ENCODE peak calls at places on chromosomes 4 and X, in seven cellular contexts. P is endothelial cell, B is coronary artery, I is suprapubic skin, E is cardiac muscle cell, K is cardiac fibroblast, U is brain microvascular endothelial cell. Y is an unnamed sample.
A peak's percentile ranks its signal among the peaks of the same experiment; 100 is the strongest.

GRCh38 chr4:106340774-106341173 is 24.4 kb downstream of the AIMP1 start:
- DNase-seq in P (no peak), B (no peak), I (no peak), E (no peak), K (no peak), U (no peak), Y (no peak)

GRCh38 chrX:31294475-31294874 is 222.6 kb upstream of the FTHL17 start:
- DNase-seq in P (no peak), B (no peak), I (no peak), E (no peak), K (no peak), U (no peak), Y (no peak)

GRCh38 chr4:138188406-138189084 is 53.6 kb downstream of the SLC7A11 start:
- DNase-seq in P (no peak), B (no peak), I (no peak), E (no peak), K (no peak), U (no peak), Y (no peak)

GRCh38 chr4:30754021-30754420 is 33.9 kb downstream of the PCDH7 start:
- DNase-seq in P (no peak), B (no peak), I (no peak), E (no peak), K (peak; percentile 29), U (no peak), Y (no peak)

GRCh38 chr4:7199129-7199725 is 6.9 kb downstream of the SORCS2 start:
- DNase-seq in P (no peak), B (peak; percentile 73), I (peak; percentile 72), E (no peak), K (no peak), U (no peak), Y (no peak)

GRCh38 chr4:141580523-141580922 is 55.9 kb upstream of the IL15 start:
- DNase-seq in P (no peak), B (no peak), I (no peak), E (no peak), K (no peak), U (no peak), Y (no peak)

GRCh38 chr4:41935652-41936021 is 408 bp downstream of the TMEM33 start:
- DNase-seq in P (no peak), B (no peak), I (no peak), E (no peak), K (peak; percentile 11), U (no peak), Y (no peak)

GRCh38 chrX:55489315-55490009 is at the start of gene USP51:
- DNase-seq in P (peak; percentile 40), B (peak; percentile 75), I (peak; percentile 72), E (peak; percentile 74), K (peak; percentile 73), U (peak; percentile 9), Y (peak; percentile 51)

GRCh38 chrX:86028681-86029080 is 18.7 kb downstream of the CHM start:
- DNase-seq in P (no peak), B (no peak), I (no peak), E (no peak), K (no peak), U (no peak), Y (no peak)

GRCh38 chr4:144782345-144782744 is 136.4 kb downstream of the HHIP start:
- DNase-seq in P (no peak), B (no peak), I (no peak), E (no peak), K (no peak), U (no peak), Y (no peak)

GRCh38 chr4:158008551-158009218 is 164.1 kb downstream of the GASK1B start:
- DNase-seq in P (no peak), B (no peak), I (no peak), E (no peak), K (peak; percentile 78), U (peak; percentile 60), Y (no peak)

GRCh38 chrX:11579856-11580595 is 85.7 kb downstream of the ARHGAP6 start:
- DNase-seq in P (no peak), B (no peak), I (no peak), E (no peak), K (no peak), U (no peak), Y (peak; percentile 3)

GRCh38 chr4:6887591-6888371 is 21.8 kb upstream of the TBC1D14 start:
- DNase-seq in P (no peak), B (peak; percentile 68), I (no peak), E (peak; percentile 46), K (no peak), U (peak; percentile 24), Y (peak; percentile 73)

DNA sequence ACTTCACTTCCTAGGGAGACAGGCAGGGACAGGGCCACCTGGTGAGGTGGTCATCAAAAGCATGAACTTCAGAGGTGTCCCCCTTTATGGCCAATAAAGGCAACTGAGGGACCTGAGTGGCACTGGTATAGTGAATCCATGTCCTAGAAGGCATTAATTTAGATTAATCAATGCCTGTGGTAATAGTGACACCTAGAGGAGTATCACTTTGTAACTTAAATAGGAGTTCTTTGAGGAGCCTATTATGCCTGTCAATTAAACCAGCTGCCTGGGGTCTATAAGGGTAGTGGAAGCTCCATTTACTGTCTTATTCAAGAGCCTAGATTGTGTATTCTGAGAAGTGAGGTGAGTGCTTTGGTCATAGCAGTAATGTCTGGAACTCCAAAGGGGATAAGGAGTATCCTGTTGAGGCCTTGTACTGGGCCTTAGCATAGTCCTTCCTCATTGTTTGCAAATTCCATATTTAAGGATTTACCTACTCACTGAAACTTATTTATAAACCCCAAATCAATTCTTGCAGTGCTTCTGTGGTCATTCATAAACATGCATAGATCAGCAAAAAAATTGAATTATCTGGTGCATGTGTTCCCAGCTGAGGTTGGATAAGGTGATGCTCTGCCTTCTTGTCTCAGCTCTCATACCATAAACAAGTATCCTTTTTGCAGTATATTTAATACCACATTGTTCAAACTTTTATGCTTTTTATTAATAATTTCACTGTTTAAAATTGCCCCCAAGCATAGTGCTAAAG is 213.8 kb upstream of the RADX start:
- DNase-seq in P (no peak), B (no peak), I (no peak), E (peak; percentile 20), K (peak; percentile 32), U (no peak), Y (no peak)
- TF ChIP-seq CTCF in P (no peak), B (no peak), I (no peak), E (peak; percentile 21), K (no peak), U (no peak), Y (peak; percentile 7)

DNA sequence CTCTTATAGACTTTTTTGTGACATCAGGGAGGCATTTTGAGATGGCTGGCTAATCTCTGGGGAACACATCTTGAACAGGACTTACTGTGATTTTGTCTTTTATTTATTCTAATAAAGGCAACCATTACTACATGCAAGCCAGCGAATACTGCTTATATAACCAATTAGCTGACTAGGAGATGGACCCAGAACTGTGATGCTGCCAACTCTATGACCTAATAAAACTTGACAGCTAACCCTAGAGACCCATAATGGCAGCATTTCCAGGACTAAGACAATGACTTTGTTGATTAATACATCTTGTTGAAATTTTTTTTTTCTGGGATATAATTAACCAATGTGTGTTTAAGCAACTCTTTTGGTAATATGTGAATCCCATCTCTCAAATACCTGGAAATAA is 584.6 kb downstream of the PRR32 start:
- DNase-seq in P (no peak), B (no peak), I (no peak), E (no peak), K (no peak), U (no peak), Y (no peak)
- TF ChIP-seq CTCF in P (no peak), B (no peak), I (no peak), E (no peak), K (no peak), U (no peak), Y (no peak)

GRCh38 chr4:11214281-11214680 is 214.4 kb downstream of the HS3ST1 start:
- DNase-seq in P (no peak), B (no peak), I (no peak), E (no peak), K (no peak), U (no peak), Y (no peak)

GRCh38 chr4:11223261-11223660 is 205.4 kb downstream of the HS3ST1 start:
- DNase-seq in P (no peak), B (no peak), I (no peak), E (no peak), K (no peak), U (no peak), Y (peak; percentile 48)

GRCh38 chr4:11216520-11216919 is 212.2 kb downstream of the HS3ST1 start:
- DNase-seq in P (no peak), B (no peak), I (no peak), E (no peak), K (no peak), U (no peak), Y (no peak)

DNA sequence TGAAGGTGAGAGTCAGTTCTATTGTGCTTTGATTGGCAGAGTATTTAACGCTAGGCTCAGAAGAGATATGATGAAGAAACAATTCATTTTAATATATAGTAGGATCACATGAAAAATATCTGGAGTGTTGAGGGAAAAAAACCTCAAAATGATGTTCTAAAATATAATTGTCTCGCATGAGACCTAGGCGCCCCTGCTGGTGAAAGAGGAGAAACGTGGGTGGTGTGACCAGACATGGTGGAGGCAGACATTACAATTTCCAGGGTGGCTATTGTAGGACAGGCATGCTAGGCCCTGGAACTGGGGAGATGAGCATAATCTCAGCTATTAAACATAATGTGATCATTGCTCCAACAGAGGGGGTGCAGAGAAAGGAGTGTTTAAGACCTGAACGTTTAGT is 210.0 kb downstream of the HS3ST1 start:
- DNase-seq in P (no peak), B (no peak), I (no peak), E (no peak), K (no peak), U (no peak), Y (no peak)
- TF ChIP-seq CTCF in P (no peak), B (no peak), I (no peak), E (peak; percentile 24), K (no peak), U (peak; percentile 53), Y (no peak)

GRCh38 chr4:12041828-12042227 is 613.1 kb upstream of the HS3ST1 start:
- DNase-seq in P (no peak), B (no peak), I (no peak), E (peak; percentile 34), K (peak; percentile 31), U (no peak), Y (peak; percentile 5)
- TF ChIP-seq CTCF in P (peak; percentile 50), B (no peak), I (no peak), E (peak; percentile 42), K (no peak), U (no peak), Y (peak; percentile 52)

GRCh38 chr4:56677673-56678072 is 3.4 kb downstream of the HOPX start:
- DNase-seq in P (no peak), B (no peak), I (no peak), E (no peak), K (no peak), U (no peak), Y (no peak)
- TF ChIP-seq CTCF in P (no peak), B (no peak), I (no peak), E (no peak), K (no peak), U (no peak), Y (no peak)

DNA sequence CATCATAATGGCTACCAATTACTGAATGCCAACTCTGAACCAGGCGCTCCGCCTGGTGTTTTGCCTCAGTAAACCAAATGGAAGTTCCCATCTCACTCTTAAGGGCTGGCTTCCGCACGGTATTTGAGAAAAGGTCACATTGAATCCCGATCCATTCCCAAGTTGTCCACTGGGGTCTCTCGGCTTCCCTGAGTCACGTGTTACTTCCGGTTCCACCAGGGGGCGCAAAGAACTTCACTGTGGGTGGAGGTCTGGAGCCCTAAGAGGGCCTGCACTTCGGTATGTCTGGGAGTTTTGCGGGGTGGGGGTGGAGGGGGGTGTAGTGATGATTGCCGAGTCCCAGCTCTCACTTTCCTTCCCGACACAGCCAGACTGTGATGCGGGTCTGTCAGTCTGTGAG is 13.4 kb upstream of the NHS start:
- DNase-seq in P (peak; percentile 20), B (no peak), I (no peak), E (no peak), K (no peak), U (no peak), Y (peak; percentile 53)
- TF ChIP-seq CTCF in P (peak; percentile 55), B (no peak), I (no peak), E (no peak), K (no peak), U (peak; percentile 50), Y (peak; percentile 38)

Y was measured in nephron progenitor cell.